ENCODE peak calls at places on chromosomes 4 and X, in seven cellular contexts. E is Panc1; M is hepatocyte; H is tibial nerve; I is CD4-positive, alpha-beta memory T cell; Q is breast epithelium; B is sigmoid colon. U is an unnamed sample.

GRCh38 chrX:99914676-99915075 is 495.4 kb downstream of the PCDH19 start:
- DNase-seq in I (no peak), M (no peak), E (no peak), B (no peak), H (no peak), Q (no peak), U (no peak)

GRCh38 chrX:53684415-53685192 is 1.9 kb downstream of the HUWE1 start:
- DNase-seq in Q (no peak), E (no peak), I (no peak), H (no peak), M (no peak), B (no peak), U (no peak)

GRCh38 chrX:9414416-9414815 is 50.4 kb upstream of the TBL1X start:
- DNase-seq in Q (no peak), M (no peak), E (no peak), I (no peak), B (no peak), H (no peak), U (no peak)

GRCh38 chr4:122606364-122607043 is 14.4 kb downstream of the IL21 start:
- DNase-seq in Q (no peak), B (no peak), H (no peak), I (no peak), E (no peak), M (no peak), U (no peak)

GRCh38 chrX:31436424-31436823 is 364.6 kb upstream of the FTHL17 start:
- DNase-seq in E (no peak), I (no peak), H (no peak), B (no peak), M (no peak), Q (no peak), U (no peak)

GRCh38 chrX:109830704-109831206 is 97.7 kb upstream of the ACSL4 start:
- DNase-seq in Q (no peak), M (peak; percentile 28), B (no peak), E (no peak), H (no peak), I (no peak), U (no peak)

GRCh38 chr4:60619531-60620305 is 580.4 kb upstream of the ADGRL3 start:
- DNase-seq in B (no peak), E (no peak), H (no peak), Q (no peak), I (no peak), M (no peak), U (no peak)

GRCh38 chr4:52869196-52869595 is 7.1 kb downstream of the RASL11B start:
- DNase-seq in B (peak; percentile 70), I (no peak), E (no peak), H (no peak), M (peak; percentile 68), Q (no peak), U (peak; percentile 80)

GRCh38 chrX:131626681-131627296 is 82.9 kb downstream of the OR13H1 start:
- DNase-seq in B (no peak), I (no peak), M (peak; percentile 15), Q (no peak), E (no peak), H (no peak), U (no peak)

GRCh38 chrX:102840871-102841705 is 96.0 kb upstream of the RAB40AL start:
- DNase-seq in M (peak; percentile 11), E (no peak), I (no peak), Q (no peak), H (no peak), B (no peak), U (no peak)

GRCh38 chr4:173519130-173520101 is 10.6 kb downstream of the HAND2 start:
- DNase-seq in E (no peak), I (no peak), H (no peak), M (peak; percentile 69), Q (no peak), B (peak; percentile 92), U (no peak)

GRCh38 chr4:4689694-4690440 is 148.0 kb upstream of the STX18 start:
- DNase-seq in I (no peak), E (no peak), Q (no peak), B (no peak), H (no peak), M (no peak), U (no peak)

GRCh38 chr4:111849726-111850284 is 295.4 kb upstream of the FAM241A start:
- DNase-seq in I (no peak), E (no peak), M (peak; percentile 40), Q (no peak), H (no peak), B (no peak), U (no peak)

GRCh38 chr4:138868562-138868961 is 147.0 kb upstream of the NOCT start:
- DNase-seq in I (no peak), M (no peak), H (no peak), B (no peak), E (no peak), Q (no peak), U (no peak)

GRCh38 chr4:77579406-77580076 is 26.1 kb upstream of the CXCL13 start:
- DNase-seq in Q (no peak), B (no peak), E (no peak), I (no peak), M (no peak), H (no peak), U (no peak)

GRCh38 chr4:137359691-137360315 is 172.5 kb downstream of the PCDH18 start:
- DNase-seq in E (no peak), H (no peak), B (no peak), Q (no peak), M (peak; percentile 34), I (no peak), U (no peak)

GRCh38 chr4:138609943-138610350 is 367.8 kb upstream of the SLC7A11 start:
- DNase-seq in I (no peak), H (no peak), Q (no peak), B (no peak), M (no peak), E (no peak), U (peak; percentile 12)

GRCh38 chr4:25030283-25031076 is at the start of gene LGI2:
- DNase-seq in B (peak; percentile 74), H (peak; percentile 30), M (peak; percentile 73), I (no peak), Q (no peak), E (no peak), U (peak; percentile 37)

GRCh38 chr4:22454216-22454838 is 61.5 kb downstream of the ADGRA3 start:
- DNase-seq in H (no peak), I (no peak), Q (no peak), E (no peak), B (no peak), M (no peak), U (no peak)

GRCh38 chr4:74754218-74754617 is 40.1 kb downstream of the BTC start:
- DNase-seq in Q (no peak), M (no peak), E (no peak), B (no peak), I (no peak), H (no peak), U (no peak)

GRCh38 chrX:18455384-18455783 is 30.0 kb downstream of the CDKL5 start:
- DNase-seq in E (no peak), Q (no peak), M (no peak), B (no peak), H (no peak), I (no peak), U (no peak)

GRCh38 chrX:108028854-108029253 is 16.0 kb upstream of the VSIG1 start:
- DNase-seq in E (no peak), H (no peak), M (no peak), B (no peak), I (no peak), Q (no peak), U (no peak)

GRCh38 chrX:850471-850916 is 219.9 kb downstream of the SHOX start:
- DNase-seq in M (no peak), I (no peak), H (no peak), Q (no peak), B (no peak), E (no peak), U (no peak)

GRCh38 chr4:101198741-101199339 is 148.5 kb downstream of the PPP3CA start:
- DNase-seq in B (no peak), H (no peak), M (no peak), I (no peak), Q (no peak), E (no peak), U (no peak)

GRCh38 chrX:69154051-69154450 is 11.2 kb downstream of the PJA1 start:
- DNase-seq in I (no peak), B (no peak), M (no peak), Q (no peak), H (no peak), E (no peak), U (no peak)

GRCh38 chr4:153655004-153655541 is 29.0 kb upstream of the TLR2 start:
- DNase-seq in Q (no peak), H (no peak), I (no peak), E (no peak), B (no peak), M (no peak), U (no peak)
- H3K27ac ChIP-seq in Q (peak overlapping the region; percentile 69), H (peak overlapping the region; percentile 58), I (no peak overlapping the region), E (no peak overlapping the region), B (no peak overlapping the region), M (no peak overlapping the region), U (peak overlapping the region; percentile 0)

GRCh38 chr4:105894570-105895323 is 524 bp upstream of the NPNT start:
- DNase-seq in H (no peak), I (no peak), M (peak; percentile 63), E (no peak), Q (no peak), B (no peak), U (peak; percentile 20)

GRCh38 chr4:105895324-105895608 is at the start of gene NPNT:
- DNase-seq in H (no peak), B (no peak), E (no peak), M (peak; percentile 85), Q (no peak), I (no peak), U (no peak)

GRCh38 chr4:105896984-105897760 is 1.9 kb downstream of the NPNT start:
- DNase-seq in I (no peak), B (no peak), M (peak; percentile 43), E (no peak), Q (no peak), H (no peak), U (no peak)

GRCh38 chr4:105896461-105896939 is 1.2 kb downstream of the NPNT start:
- DNase-seq in Q (no peak), I (no peak), M (no peak), E (no peak), H (no peak), B (no peak), U (no peak)

GRCh38 chr4:105895609-105896460 is 564 bp downstream of the NPNT start:
- DNase-seq in I (no peak), M (peak; percentile 68), H (no peak), E (no peak), Q (peak; percentile 69), B (no peak), U (no peak)
- H3K27ac ChIP-seq in I (no peak overlapping the region), M (peak overlapping the region; percentile 93), H (peak overlapping the region; percentile 78), E (no peak overlapping the region), Q (peak overlapping the region; percentile 27), B (peak overlapping the region; percentile 33), U (no peak overlapping the region)

GRCh38 chr4:2878346-2878745 is 34.7 kb downstream of the ADD1 start:
- DNase-seq in B (no peak), H (no peak), Q (no peak), I (no peak), E (no peak), M (no peak), U (no peak)
- H3K27ac ChIP-seq in B (no peak overlapping the region), H (peak overlapping the region; percentile 50), Q (no peak overlapping the region), I (no peak overlapping the region), E (no peak overlapping the region), M (no peak overlapping the region), U (no peak overlapping the region)

DNA sequence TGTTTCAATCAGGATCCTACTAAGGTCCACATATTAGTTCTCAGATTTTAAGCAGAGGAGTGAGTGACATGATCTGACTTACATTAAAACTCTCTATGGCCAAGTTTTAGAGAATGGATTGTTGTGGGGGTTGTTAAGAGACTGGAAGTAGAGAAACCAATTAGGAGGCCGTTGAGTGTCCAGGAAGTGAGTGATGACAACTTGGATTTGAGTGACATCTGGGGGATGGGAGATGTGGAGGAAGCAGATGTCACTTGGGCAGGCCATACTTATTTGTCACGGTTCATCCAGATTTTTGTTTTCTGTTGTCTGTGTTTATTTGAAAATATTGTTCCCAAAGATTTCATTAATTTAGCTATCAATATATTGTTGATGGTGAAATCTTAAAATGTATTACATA is 28.3 kb downstream of the ADD1 start:
- DNase-seq in E (no peak), B (no peak), I (no peak), H (no peak), M (no peak), Q (no peak), U (no peak)
- H3K27ac ChIP-seq in E (no peak overlapping the region), B (no peak overlapping the region), I (no peak overlapping the region), H (peak overlapping the region; percentile 81), M (no peak overlapping the region), Q (no peak overlapping the region), U (no peak overlapping the region)